ENCODE peak calls at places on chromosomes 4 and X, in eight cellular contexts. I, L, B, D, P, A, M and E are unnamed samples. For H3K9me3 and H3K4me1, the result is how much of the 10 kb centered on the place peaks cover.

GRCh38 chrX:72371405-72371804 is 65.7 kb upstream of the CITED1 start:
- DNase-seq in A (no peak), L (no peak), B (no peak), P (no peak), I (no peak), D (no peak), M (no peak), E (no peak)

GRCh38 chr4:54586343-54586953 is 71.3 kb upstream of the KIT start:
- DNase-seq in I (peak), B (no peak), D (no peak), A (no peak), L (no peak), M (no peak), P (no peak), E (no peak)

GRCh38 chr4:89800012-89800516 is 36.9 kb downstream of the SNCA start:
- DNase-seq in B (no peak), I (peak), A (no peak), P (no peak), D (no peak), L (no peak), M (no peak), E (no peak)

GRCh38 chr4:70801265-70801809 is 38.4 kb downstream of the GRSF1 start:
- DNase-seq in I (no peak), B (no peak), D (no peak), M (no peak), P (no peak), A (no peak), L (no peak), E (no peak)

GRCh38 chrX:40093586-40093985 is 4.2 kb downstream of the BCOR start:
- DNase-seq in I (no peak), P (no peak), B (no peak), A (no peak), M (no peak), D (no peak), L (no peak), E (no peak)

GRCh38 chrX:30275498-30275897 is 28.6 kb downstream of the MAGEB1 start:
- DNase-seq in A (no peak), L (no peak), I (peak), P (no peak), B (no peak), D (no peak), M (no peak), E (no peak)

GRCh38 chr4:110945600-110945999 is 322.7 kb upstream of the PITX2 start:
- DNase-seq in P (no peak), A (no peak), M (no peak), I (no peak), L (no peak), B (no peak), D (no peak), E (no peak)

GRCh38 chr4:79445371-79445781 is 37.3 kb upstream of the GK2 start:
- DNase-seq in P (no peak), A (no peak), M (no peak), B (no peak), L (no peak), I (no peak), D (no peak), E (no peak)

GRCh38 chrX:154409222-154409871 is at the start of gene DNASE1L1:
- DNase-seq in A (peak), P (no peak), I (peak), D (peak), L (peak), B (no peak), M (peak), E (no peak)

GRCh38 chr4:183984561-183984960 is 79.5 kb downstream of the STOX2 start:
- DNase-seq in M (no peak), A (no peak), I (no peak), D (no peak), L (no peak), B (no peak), P (no peak), E (no peak)

GRCh38 chr4:52098618-52099017 is 47.5 kb downstream of the SPATA18 start:
- DNase-seq in M (no peak), B (no peak), I (no peak), L (no peak), A (no peak), P (no peak), D (no peak), E (no peak)

GRCh38 chr4:1072830-1073446 is 40.4 kb downstream of the RNF212 start:
- DNase-seq in L (peak), I (peak), A (peak), M (peak), B (peak), D (peak), P (peak), E (peak)

GRCh38 chrX:138982350-138982749 is 270.8 kb upstream of the FGF13 start:
- DNase-seq in B (no peak), D (no peak), I (no peak), M (no peak), A (no peak), P (no peak), L (no peak), E (no peak)

GRCh38 chr4:185305979-185306442 is 89.7 kb downstream of the LRP2BP start:
- DNase-seq in A (no peak), P (no peak), B (no peak), I (peak), L (no peak), D (no peak), M (no peak), E (no peak)

GRCh38 chr4:169440446-169440845 is 169.7 kb upstream of the SH3RF1 start:
- DNase-seq in L (no peak), P (no peak), A (no peak), I (no peak), D (no peak), B (no peak), M (no peak), E (no peak)

GRCh38 chr4:182898479-182898799 is 18.7 kb downstream of the DCTD start:
- DNase-seq in D (no peak), L (no peak), M (no peak), P (no peak), B (no peak), A (no peak), I (no peak), E (no peak)

GRCh38 chr4:140406292-140406691 is 21.2 kb downstream of the CLGN start:
- DNase-seq in L (no peak), D (no peak), B (no peak), I (no peak), P (no peak), M (no peak), A (no peak), E (no peak)

GRCh38 chr4:8914461-8915171 is 43.0 kb upstream of the HMX1 start:
- DNase-seq in B (no peak), D (no peak), I (no peak), M (peak), L (no peak), A (no peak), P (no peak), E (no peak)

GRCh38 chr4:952881-953573 is 20.3 kb downstream of the DGKQ start:
- DNase-seq in B (no peak), P (no peak), I (no peak), D (no peak), L (no peak), A (no peak), M (no peak), E (no peak)

GRCh38 chrX:119421306-119421705 is 22.2 kb downstream of the SLC25A43 start:
- DNase-seq in I (no peak), B (no peak), L (no peak), P (no peak), M (no peak), D (no peak), A (no peak), E (no peak)

GRCh38 chr4:17584502-17585213 is 7.7 kb downstream of the LAP3 start:
- DNase-seq in B (no peak), I (no peak), L (no peak), D (no peak), M (no peak), A (no peak), P (no peak), E (no peak)

GRCh38 chr4:10694151-10694825 is 9.7 kb upstream of the CLNK start:
- DNase-seq in D (no peak), B (no peak), I (peak), M (no peak), L (no peak), A (no peak), P (no peak), E (no peak)

GRCh38 chr4:38178666-38178995 is 218.4 kb downstream of the PTTG2 start:
- DNase-seq in D (no peak), M (no peak), A (no peak), B (no peak), L (no peak), P (no peak), I (no peak), E (no peak)

GRCh38 chrX:129843209-129843458 is 552 bp downstream of the ZDHHC9 start:
- DNase-seq in M (no peak), D (no peak), L (no peak), A (no peak), B (no peak), P (no peak), I (no peak), E (no peak)

GRCh38 chr4:56821394-56822263 is at the start of gene SPINK2:
- DNase-seq in D (peak), A (peak), M (peak), P (peak), B (peak), L (peak), I (no peak), E (peak)

GRCh38 chr4:143616771-143617170 is 83.7 kb downstream of the FREM3 start:
- DNase-seq in B (no peak), M (no peak), D (no peak), I (peak), L (no peak), P (no peak), A (no peak), E (no peak)

GRCh38 chr4:100891808-100892207 is 374.0 kb upstream of the EMCN start:
- DNase-seq in L (no peak), M (no peak), I (no peak), D (no peak), P (no peak), B (no peak), A (no peak), E (no peak)

GRCh38 chr4:8786166-8786565 is 85.5 kb downstream of the HMX1 start:
- DNase-seq in I (no peak), L (no peak), P (no peak), M (no peak), B (no peak), A (no peak), D (no peak), E (no peak)

DNA sequence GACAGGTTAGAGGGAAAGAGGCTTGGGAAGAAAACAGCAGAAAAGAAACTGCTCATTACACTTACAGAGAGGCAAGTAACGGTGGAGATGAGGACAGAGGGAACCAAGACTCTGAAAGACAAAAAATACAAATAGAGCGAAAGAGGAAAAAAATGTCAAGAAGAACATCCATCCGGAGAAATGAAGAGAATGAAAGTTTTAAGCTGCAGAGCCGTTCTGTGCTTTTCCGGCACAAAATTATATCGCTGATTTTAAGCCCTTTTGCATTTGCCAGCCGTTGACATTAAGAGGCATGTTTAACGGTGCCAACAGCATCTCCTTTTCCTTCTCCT is 236 bp downstream of the PCDH10 start:
- DNase-seq in I (no peak), L (no peak), P (no peak), M (no peak), B (no peak), D (no peak), A (no peak), E (no peak)
- H3K4me3 ChIP-seq in I (peak), L (peak), P (no peak), M (peak), B (no peak), D (no peak), A (peak), E (no peak)

GRCh38 chrX:148958896-148959295 is 458.5 kb downstream of the AFF2 start:
- DNase-seq in I (no peak), M (no peak), D (no peak), P (no peak), B (no peak), A (no peak), L (no peak), E (no peak)
- H3K9me3 ChIP-seq in I (under half), M (under half), D (under half), P (under half), B (under half), A (under half), L (under half), E (under half)

GRCh38 chr4:118772149-118773081 is 63.5 kb downstream of the SEC24D start:
- DNase-seq in L (no peak), D (no peak), P (peak), A (peak), B (no peak), M (no peak), I (peak), E (peak)

GRCh38 chr4:118769152-118769551 is 66.8 kb downstream of the SEC24D start:
- DNase-seq in P (no peak), I (no peak), L (no peak), B (no peak), A (no peak), M (no peak), D (no peak), E (no peak)

GRCh38 chr4:118774321-118774720 is 61.6 kb downstream of the SEC24D start:
- DNase-seq in I (no peak), A (no peak), B (no peak), L (no peak), P (no peak), M (no peak), D (no peak), E (no peak)

GRCh38 chr4:118773082-118773792 is 62.7 kb downstream of the SEC24D start:
- DNase-seq in L (no peak), I (no peak), A (no peak), M (no peak), D (no peak), B (no peak), P (no peak), E (no peak)

GRCh38 chr4:118770741-118771187 is 65.2 kb downstream of the SEC24D start:
- DNase-seq in M (no peak), P (no peak), B (no peak), D (no peak), L (no peak), I (peak), A (no peak), E (no peak)
- H3K4me1 ChIP-seq in M (under half), P (under half), B (under half), D (under half), L (under half), I (under half), A (under half), E (under half)

GRCh38 chr4:6619116-6619465 is 21.4 kb upstream of the MRFAP1 start:
- DNase-seq in L (no peak), B (no peak), I (no peak), M (no peak), D (no peak), A (no peak), P (no peak), E (no peak)

GRCh38 chr4:6620296-6620695 is 20.2 kb upstream of the MRFAP1 start:
- DNase-seq in L (no peak), M (no peak), B (no peak), I (no peak), A (no peak), P (no peak), D (no peak), E (no peak)

GRCh38 chr4:6620891-6621555 is 19.5 kb upstream of the MRFAP1 start:
- DNase-seq in P (no peak), M (no peak), A (no peak), I (no peak), B (no peak), D (no peak), L (no peak), E (no peak)

GRCh38 chr4:6618386-6619115 is 21.9 kb upstream of the MRFAP1 start:
- DNase-seq in B (no peak), P (no peak), D (no peak), I (no peak), L (no peak), A (no peak), M (no peak), E (no peak)

GRCh38 chr4:6619466-6620255 is 20.8 kb upstream of the MRFAP1 start:
- DNase-seq in P (no peak), L (no peak), I (no peak), D (no peak), B (no peak), M (no peak), A (no peak), E (no peak)
- H3K4me3 ChIP-seq in P (no peak), L (no peak), I (no peak), D (no peak), B (no peak), M (no peak), A (no peak), E (no peak)

DNA sequence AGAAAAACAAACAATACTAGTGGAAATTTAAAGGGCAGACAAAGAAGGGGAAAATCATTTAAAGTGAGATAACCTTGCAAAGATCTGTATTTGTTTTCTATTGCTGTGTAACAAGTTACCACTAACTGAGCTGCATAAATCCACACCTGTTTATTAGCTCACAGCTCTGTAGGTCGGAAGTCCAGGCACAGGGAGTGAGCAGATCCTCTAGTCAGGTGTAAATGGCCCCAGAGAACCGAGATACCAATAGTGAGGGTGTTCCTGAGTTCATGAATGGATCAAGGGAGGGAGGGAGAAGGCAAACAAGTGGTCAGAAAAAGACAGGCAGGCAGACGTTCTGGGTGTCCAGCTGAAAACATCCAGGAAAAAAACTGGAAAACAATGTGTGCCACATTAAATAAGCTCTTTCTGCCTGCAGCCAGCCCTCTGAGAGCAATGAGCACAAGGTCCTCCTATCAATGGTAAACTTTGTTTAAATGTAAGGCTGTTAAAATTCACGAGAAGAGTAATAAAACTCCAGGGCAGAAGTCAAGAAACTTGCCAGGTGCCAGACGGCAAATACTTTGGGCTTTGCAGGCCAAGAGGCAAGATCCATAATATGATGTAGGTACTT is 25.0 kb downstream of the ADGRA3 start:
- DNase-seq in A (no peak), M (no peak), I (no peak), D (no peak), L (no peak), B (no peak), P (no peak), E (no peak)
- H3K9me3 ChIP-seq in A (under half), M (under half), I (under half), D (under half), L (under half), B (under half), P (under half), E (under half)